ENCODE peak calls at places on chromosomes 4 and X, in nine cellular contexts. B is Daoy; Q is cardiac fibroblast; J is Jurkat, Clone E6-1; U is T-helper 1 cell; M is neuronal stem cell; A is stomach; Z is activated CD8-positive, alpha-beta memory T cell treated with anti-CD3 and anti-CD28 coated beads, Interleukin-2, amount 10 ng/mL, durations not matched to agents 7 days and 5 days; T is GM23338. D is an unnamed sample.

GRCh38 chrX:30489323-30489722 is 88.2 kb downstream of the TASL start:
- DNase-seq in U (no peak), B (peak; percentile 5), M (no peak), Z (no peak), Q (no peak), J (no peak), T (peak; percentile 5), A (no peak), D (peak; percentile 32)

GRCh38 chr4:56871357-56871993 is 36.2 kb upstream of the REST start:
- DNase-seq in B (no peak), T (peak; percentile 59), M (peak; percentile 47), U (no peak), A (no peak), Z (no peak), J (peak; percentile 59), Q (peak; percentile 4), D (no peak)

GRCh38 chr4:42881262-42881661 is 11.3 kb upstream of the GRXCR1 start:
- DNase-seq in Z (no peak), Q (no peak), B (no peak), J (no peak), T (no peak), A (no peak), M (no peak), U (no peak), D (no peak)

GRCh38 chr4:53366301-53366716 is 448 bp upstream of the SCFD2 start:
- DNase-seq in T (no peak), U (no peak), J (no peak), B (no peak), Q (no peak), M (no peak), A (no peak), Z (no peak), D (no peak)

GRCh38 chrX:15319075-15319474 is 3.6 kb upstream of the ASB11 start:
- DNase-seq in B (no peak), J (no peak), Z (no peak), A (no peak), M (no peak), U (no peak), Q (no peak), T (no peak), D (peak; percentile 75)

GRCh38 chr4:110869862-110870577 is 247.1 kb upstream of the PITX2 start:
- DNase-seq in Q (peak; percentile 20), U (no peak), J (no peak), Z (no peak), M (no peak), T (no peak), A (no peak), B (no peak), D (no peak)

GRCh38 chr4:16123356-16124084 is 39.7 kb upstream of the PROM1 start:
- DNase-seq in U (peak; percentile 6), T (no peak), J (no peak), A (peak; percentile 39), Z (no peak), B (no peak), Q (no peak), M (no peak), D (peak; percentile 15)

GRCh38 chr4:147772459-147772969 is 40.6 kb downstream of the ARHGAP10 start:
- DNase-seq in A (no peak), T (no peak), M (no peak), Q (peak; percentile 75), J (no peak), U (no peak), B (peak; percentile 34), Z (no peak), D (no peak)

GRCh38 chrX:10926404-10926803 is 184.7 kb upstream of the HCCS start:
- DNase-seq in U (no peak), A (no peak), Z (no peak), B (no peak), Q (peak; percentile 21), T (no peak), M (no peak), J (no peak), D (no peak)

GRCh38 chrX:21373637-21374162 is 518 bp upstream of the CNKSR2 start:
- DNase-seq in B (peak; percentile 19), A (no peak), U (peak; percentile 8), J (no peak), M (no peak), Z (peak; percentile 39), Q (no peak), T (peak; percentile 27), D (peak; percentile 3)